ENCODE peak calls at places on chromosomes 1 and 21, in nine cellular contexts. One of them, this sample, is unnamed. For H3K27me3, the result is how much of the 10 kb centered on the place peaks cover.

GRCh38 chr1:44678626-44679025 is 4.1 kb downstream of the ARMH1 start:
- DNase-seq in Peyer's patch: peak
- DNase-seq in cardiac muscle cell: no peak
- DNase-seq in transverse colon: no peak
- DNase-seq in brain microvascular endothelial cell: no peak
- DNase-seq in left ventricle myocardium inferior: no peak
- DNase-seq in IMR-90: no peak
- DNase-seq in psoas muscle: no peak
- DNase-seq in CD8-positive, alpha-beta memory T cell: no peak
- DNase-seq in this sample: no peak

GRCh38 chr1:218495931-218496330 is 150.8 kb downstream of the TGFB2 start:
- DNase-seq in left ventricle myocardium inferior: no peak
- DNase-seq in IMR-90: no peak
- DNase-seq in psoas muscle: no peak
- DNase-seq in transverse colon: no peak
- DNase-seq in brain microvascular endothelial cell: no peak
- DNase-seq in CD8-positive, alpha-beta memory T cell: no peak
- DNase-seq in cardiac muscle cell: no peak
- DNase-seq in Peyer's patch: no peak
- DNase-seq in this sample: no peak

GRCh38 chr1:109283748-109284600 is 1.0 kb upstream of the PSRC1 start:
- DNase-seq in transverse colon: no peak
- DNase-seq in brain microvascular endothelial cell: no peak
- DNase-seq in cardiac muscle cell: no peak
- DNase-seq in Peyer's patch: no peak
- DNase-seq in IMR-90: no peak
- DNase-seq in psoas muscle: no peak
- DNase-seq in CD8-positive, alpha-beta memory T cell: no peak
- DNase-seq in left ventricle myocardium inferior: no peak
- DNase-seq in this sample: no peak

GRCh38 chr1:115056395-115056798 is 26.8 kb downstream of the TSHB start:
- DNase-seq in CD8-positive, alpha-beta memory T cell: no peak
- DNase-seq in left ventricle myocardium inferior: no peak
- DNase-seq in brain microvascular endothelial cell: peak
- DNase-seq in cardiac muscle cell: peak
- DNase-seq in IMR-90: peak
- DNase-seq in Peyer's patch: no peak
- DNase-seq in transverse colon: peak
- DNase-seq in psoas muscle: no peak
- DNase-seq in this sample: no peak

GRCh38 chr1:104341944-104342343 is 592.2 kb downstream of the AMY1C start:
- DNase-seq in brain microvascular endothelial cell: no peak
- DNase-seq in CD8-positive, alpha-beta memory T cell: no peak
- DNase-seq in transverse colon: no peak
- DNase-seq in IMR-90: no peak
- DNase-seq in cardiac muscle cell: no peak
- DNase-seq in left ventricle myocardium inferior: no peak
- DNase-seq in Peyer's patch: no peak
- DNase-seq in psoas muscle: no peak
- DNase-seq in this sample: no peak

GRCh38 chr1:67534627-67535065 is 104.4 kb upstream of the SERBP1 start:
- DNase-seq in left ventricle myocardium inferior: no peak
- DNase-seq in cardiac muscle cell: peak
- DNase-seq in CD8-positive, alpha-beta memory T cell: no peak
- DNase-seq in transverse colon: no peak
- DNase-seq in psoas muscle: no peak
- DNase-seq in IMR-90: peak
- DNase-seq in Peyer's patch: peak
- DNase-seq in brain microvascular endothelial cell: peak
- DNase-seq in this sample: no peak

GRCh38 chr1:227744668-227745067 is 9.4 kb downstream of the SNAP47 start:
- DNase-seq in left ventricle myocardium inferior: no peak
- DNase-seq in Peyer's patch: no peak
- DNase-seq in psoas muscle: no peak
- DNase-seq in CD8-positive, alpha-beta memory T cell: no peak
- DNase-seq in IMR-90: no peak
- DNase-seq in brain microvascular endothelial cell: no peak
- DNase-seq in transverse colon: peak
- DNase-seq in cardiac muscle cell: no peak
- DNase-seq in this sample: no peak

GRCh38 chr1:16013220-16013907 is 4.5 kb downstream of the HSPB7 start:
- DNase-seq in cardiac muscle cell: peak
- DNase-seq in psoas muscle: peak
- DNase-seq in CD8-positive, alpha-beta memory T cell: peak
- DNase-seq in left ventricle myocardium inferior: peak
- DNase-seq in Peyer's patch: peak
- DNase-seq in IMR-90: peak
- DNase-seq in transverse colon: peak
- DNase-seq in brain microvascular endothelial cell: peak
- DNase-seq in this sample: peak

GRCh38 chr1:210143465-210144062 is 89.0 kb upstream of the SERTAD4 start:
- DNase-seq in transverse colon: peak
- DNase-seq in brain microvascular endothelial cell: peak
- DNase-seq in psoas muscle: peak
- DNase-seq in CD8-positive, alpha-beta memory T cell: peak
- DNase-seq in cardiac muscle cell: peak
- DNase-seq in Peyer's patch: peak
- DNase-seq in left ventricle myocardium inferior: peak
- DNase-seq in IMR-90: peak
- DNase-seq in this sample: peak

GRCh38 chr1:155777541-155777940 is 79.5 kb downstream of the GON4L start:
- DNase-seq in brain microvascular endothelial cell: no peak
- DNase-seq in Peyer's patch: no peak
- DNase-seq in IMR-90: no peak
- DNase-seq in transverse colon: no peak
- DNase-seq in psoas muscle: no peak
- DNase-seq in CD8-positive, alpha-beta memory T cell: no peak
- DNase-seq in cardiac muscle cell: no peak
- DNase-seq in left ventricle myocardium inferior: no peak
- DNase-seq in this sample: no peak

GRCh38 chr21:31537872-31538576 is 121.5 kb upstream of the SOD1 start:
- DNase-seq in Peyer's patch: no peak
- DNase-seq in left ventricle myocardium inferior: no peak
- DNase-seq in cardiac muscle cell: no peak
- DNase-seq in IMR-90: no peak
- DNase-seq in transverse colon: no peak
- DNase-seq in psoas muscle: no peak
- DNase-seq in CD8-positive, alpha-beta memory T cell: no peak
- DNase-seq in brain microvascular endothelial cell: no peak
- DNase-seq in this sample: no peak

GRCh38 chr1:31376374-31377134 is 3.7 kb upstream of the FABP3 start:
- DNase-seq in psoas muscle: no peak
- DNase-seq in transverse colon: no peak
- DNase-seq in IMR-90: peak
- DNase-seq in brain microvascular endothelial cell: peak
- DNase-seq in left ventricle myocardium inferior: no peak
- DNase-seq in Peyer's patch: no peak
- DNase-seq in cardiac muscle cell: peak
- DNase-seq in CD8-positive, alpha-beta memory T cell: no peak
- DNase-seq in this sample: peak

GRCh38 chr1:195376190-195376589 is 1232.0 kb downstream of the KCNT2 start:
- DNase-seq in cardiac muscle cell: no peak
- DNase-seq in brain microvascular endothelial cell: no peak
- DNase-seq in psoas muscle: no peak
- DNase-seq in CD8-positive, alpha-beta memory T cell: no peak
- DNase-seq in transverse colon: no peak
- DNase-seq in left ventricle myocardium inferior: no peak
- DNase-seq in Peyer's patch: no peak
- DNase-seq in IMR-90: peak
- DNase-seq in this sample: no peak

GRCh38 chr1:110450928-110451327 is at the start of gene PROK1:
- DNase-seq in psoas muscle: no peak
- DNase-seq in left ventricle myocardium inferior: no peak
- DNase-seq in cardiac muscle cell: no peak
- DNase-seq in Peyer's patch: no peak
- DNase-seq in IMR-90: no peak
- DNase-seq in brain microvascular endothelial cell: no peak
- DNase-seq in CD8-positive, alpha-beta memory T cell: no peak
- DNase-seq in transverse colon: no peak
- DNase-seq in this sample: no peak
- H3K27me3 ChIP-seq in psoas muscle: under half
- H3K27me3 ChIP-seq in left ventricle myocardium inferior: half or more
- H3K27me3 ChIP-seq in cardiac muscle cell: under half
- H3K27me3 ChIP-seq in Peyer's patch: under half
- H3K27me3 ChIP-seq in IMR-90: half or more
- H3K27me3 ChIP-seq in brain microvascular endothelial cell: under half
- H3K27me3 ChIP-seq in CD8-positive, alpha-beta memory T cell: under half
- H3K27me3 ChIP-seq in transverse colon: under half
- H3K27me3 ChIP-seq in this sample: under half

DNA sequence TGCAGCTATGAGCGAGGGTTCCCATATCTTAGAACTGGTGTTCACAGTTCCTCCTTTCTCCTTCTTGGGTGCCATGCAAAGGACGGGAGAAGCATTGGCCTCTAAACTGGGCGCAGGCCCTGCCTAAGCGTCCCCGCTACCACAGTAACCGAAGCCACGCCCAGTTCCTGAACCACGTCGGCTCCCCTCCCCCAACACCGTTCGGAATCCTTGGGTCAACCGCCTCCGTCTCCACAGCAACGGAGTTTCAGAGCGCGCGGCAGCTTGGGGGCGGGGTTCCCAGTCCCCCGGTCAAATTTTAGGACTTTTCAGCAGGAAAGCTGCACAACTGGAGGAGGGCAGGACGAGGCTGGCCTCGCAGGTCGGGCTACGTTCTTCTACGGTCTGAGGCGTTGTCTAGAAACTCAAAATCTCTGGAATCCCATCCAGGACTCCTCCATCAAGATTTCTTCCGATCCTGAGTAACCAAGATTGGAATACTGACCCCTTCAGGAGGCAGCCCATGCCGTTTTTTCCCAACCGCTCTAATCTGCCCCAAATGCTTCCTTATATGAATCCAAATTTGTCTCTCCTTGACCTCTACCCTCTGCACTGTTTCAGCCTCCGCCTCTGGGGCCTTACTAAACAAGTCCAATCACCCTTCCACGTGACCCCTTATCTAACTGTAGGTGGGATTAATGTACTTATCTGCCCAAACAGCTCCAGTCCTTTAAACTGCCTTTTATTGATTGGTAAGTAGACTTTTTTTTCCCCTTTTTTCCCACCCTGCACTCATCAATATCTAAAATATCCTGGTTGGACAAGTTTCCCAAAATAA is at the start of gene SPAG17:
- DNase-seq in cardiac muscle cell: peak
- DNase-seq in brain microvascular endothelial cell: peak
- DNase-seq in CD8-positive, alpha-beta memory T cell: no peak
- DNase-seq in Peyer's patch: peak
- DNase-seq in transverse colon: peak
- DNase-seq in left ventricle myocardium inferior: peak
- DNase-seq in psoas muscle: peak
- DNase-seq in IMR-90: peak
- DNase-seq in this sample: peak
- H3K4me3 ChIP-seq in cardiac muscle cell: peak
- H3K4me3 ChIP-seq in brain microvascular endothelial cell: peak
- H3K4me3 ChIP-seq in CD8-positive, alpha-beta memory T cell: no peak
- H3K4me3 ChIP-seq in Peyer's patch: peak
- H3K4me3 ChIP-seq in transverse colon: no peak
- H3K4me3 ChIP-seq in left ventricle myocardium inferior: peak
- H3K4me3 ChIP-seq in psoas muscle: peak
- H3K4me3 ChIP-seq in IMR-90: peak
- H3K4me3 ChIP-seq in this sample: peak

DNA sequence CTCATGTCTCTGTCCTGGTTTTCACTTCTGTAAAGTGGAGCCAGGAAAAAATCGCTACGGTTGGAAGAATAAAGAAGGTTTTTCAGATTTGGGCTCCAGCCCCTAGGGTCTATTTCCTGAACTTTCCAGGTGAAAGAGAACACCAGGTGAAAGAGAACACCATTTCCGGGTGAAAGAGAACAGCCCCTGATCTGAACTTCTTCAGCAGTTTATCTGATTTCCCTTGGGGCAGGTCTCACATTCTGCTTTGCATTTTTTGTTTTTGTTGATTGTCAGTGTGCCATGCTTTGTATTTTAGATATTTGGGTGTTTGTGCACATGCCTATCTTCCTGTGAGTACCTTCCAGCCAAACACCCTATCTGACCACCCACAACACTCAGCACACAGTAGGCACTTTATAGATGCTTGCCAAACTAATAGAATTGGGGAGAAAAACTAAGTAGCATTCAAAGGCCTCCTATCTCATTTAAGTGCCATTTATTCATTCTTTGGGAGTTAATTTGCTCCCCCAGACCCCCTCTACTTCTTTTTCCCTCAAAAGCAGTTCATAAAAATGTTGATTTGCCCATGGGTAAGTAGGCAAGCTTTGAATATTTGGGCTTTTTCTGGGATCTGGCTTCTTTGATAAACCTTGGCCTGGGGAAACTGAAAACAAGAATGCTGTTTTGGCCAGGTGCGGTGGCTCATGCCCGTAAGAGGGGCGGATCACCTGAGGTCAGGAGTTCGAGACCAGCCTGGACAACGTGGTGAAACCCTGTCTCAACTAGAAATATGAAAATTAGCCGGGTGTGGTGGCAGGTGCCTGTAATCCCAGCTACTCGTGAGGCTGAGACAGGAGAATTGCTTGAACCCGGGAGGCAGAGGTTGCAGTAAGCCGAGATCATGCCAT is 2.2 kb downstream of the NAV1 start:
- DNase-seq in Peyer's patch: no peak
- DNase-seq in cardiac muscle cell: no peak
- DNase-seq in psoas muscle: no peak
- DNase-seq in CD8-positive, alpha-beta memory T cell: no peak
- DNase-seq in IMR-90: no peak
- DNase-seq in left ventricle myocardium inferior: no peak
- DNase-seq in transverse colon: no peak
- DNase-seq in brain microvascular endothelial cell: no peak
- DNase-seq in this sample: no peak
- H3K27me3 ChIP-seq in Peyer's patch: under half
- H3K27me3 ChIP-seq in cardiac muscle cell: under half
- H3K27me3 ChIP-seq in psoas muscle: half or more
- H3K27me3 ChIP-seq in CD8-positive, alpha-beta memory T cell: under half
- H3K27me3 ChIP-seq in IMR-90: under half
- H3K27me3 ChIP-seq in left ventricle myocardium inferior: under half
- H3K27me3 ChIP-seq in transverse colon: under half
- H3K27me3 ChIP-seq in brain microvascular endothelial cell: under half
- H3K27me3 ChIP-seq in this sample: under half

GRCh38 chr1:41241748-41242644 is at the start of gene SCMH1:
- DNase-seq in left ventricle myocardium inferior: peak
- DNase-seq in transverse colon: peak
- DNase-seq in psoas muscle: peak
- DNase-seq in IMR-90: peak
- DNase-seq in brain microvascular endothelial cell: no peak
- DNase-seq in cardiac muscle cell: peak
- DNase-seq in Peyer's patch: peak
- DNase-seq in CD8-positive, alpha-beta memory T cell: peak
- DNase-seq in this sample: peak

GRCh38 chr1:41238311-41239094 is 3.6 kb downstream of the SCMH1 start:
- DNase-seq in CD8-positive, alpha-beta memory T cell: no peak
- DNase-seq in transverse colon: no peak
- DNase-seq in Peyer's patch: no peak
- DNase-seq in cardiac muscle cell: no peak
- DNase-seq in brain microvascular endothelial cell: no peak
- DNase-seq in psoas muscle: no peak
- DNase-seq in left ventricle myocardium inferior: no peak
- DNase-seq in IMR-90: peak
- DNase-seq in this sample: no peak

GRCh38 chr1:41242645-41243171 is 602 bp upstream of the SCMH1 start:
- DNase-seq in brain microvascular endothelial cell: no peak
- DNase-seq in left ventricle myocardium inferior: no peak
- DNase-seq in Peyer's patch: no peak
- DNase-seq in psoas muscle: no peak
- DNase-seq in cardiac muscle cell: no peak
- DNase-seq in transverse colon: no peak
- DNase-seq in IMR-90: no peak
- DNase-seq in CD8-positive, alpha-beta memory T cell: no peak
- DNase-seq in this sample: no peak

GRCh38 chr1:41240806-41241747 is 1.0 kb downstream of the SCMH1 start:
- DNase-seq in left ventricle myocardium inferior: peak
- DNase-seq in psoas muscle: peak
- DNase-seq in CD8-positive, alpha-beta memory T cell: peak
- DNase-seq in transverse colon: peak
- DNase-seq in brain microvascular endothelial cell: no peak
- DNase-seq in IMR-90: peak
- DNase-seq in cardiac muscle cell: peak
- DNase-seq in Peyer's patch: peak
- DNase-seq in this sample: peak

GRCh38 chr1:41239988-41240610 is 2.0 kb downstream of the SCMH1 start:
- DNase-seq in Peyer's patch: no peak
- DNase-seq in transverse colon: no peak
- DNase-seq in CD8-positive, alpha-beta memory T cell: no peak
- DNase-seq in left ventricle myocardium inferior: no peak
- DNase-seq in psoas muscle: no peak
- DNase-seq in brain microvascular endothelial cell: peak
- DNase-seq in cardiac muscle cell: peak
- DNase-seq in IMR-90: peak
- DNase-seq in this sample: no peak
- H3K4me3 ChIP-seq in Peyer's patch: no peak
- H3K4me3 ChIP-seq in transverse colon: no peak
- H3K4me3 ChIP-seq in CD8-positive, alpha-beta memory T cell: no peak
- H3K4me3 ChIP-seq in left ventricle myocardium inferior: peak
- H3K4me3 ChIP-seq in psoas muscle: peak
- H3K4me3 ChIP-seq in brain microvascular endothelial cell: no peak
- H3K4me3 ChIP-seq in cardiac muscle cell: peak
- H3K4me3 ChIP-seq in IMR-90: no peak
- H3K4me3 ChIP-seq in this sample: no peak

This sample was measured in MG63.